ENCODE peak calls at places on chromosomes 6 and 20, in five cellular contexts. W is OCI-LY7, A is psoas muscle, V is A549, I is brain microvascular endothelial cell. U is an unnamed sample.

GRCh38 chr20:63009988-63010769 is 3.4 kb upstream of the BHLHE23 start:
- DNase-seq in A (no peak), I (no peak), V (no peak), W (no peak), U (no peak)

GRCh38 chr6:16322666-16323312 is 84.4 kb downstream of the GMPR start:
- DNase-seq in V (no peak), W (peak; percentile 55), A (peak; percentile 79), I (peak; percentile 90), U (peak; percentile 87)

GRCh38 chr6:79622353-79622752 is 8.8 kb upstream of the SH3BGRL2 start:
- DNase-seq in V (no peak), A (no peak), W (no peak), I (no peak), U (no peak)

GRCh38 chr6:16737389-16737788 is 23.9 kb downstream of the ATXN1 start:
- DNase-seq in V (no peak), W (no peak), I (no peak), A (no peak), U (no peak)

GRCh38 chr6:122028933-122029332 is 370.5 kb upstream of the HSF2 start:
- DNase-seq in W (no peak), V (no peak), I (no peak), A (no peak), U (no peak)

GRCh38 chr6:119717942-119718341 is 368.4 kb upstream of the MAN1A1 start:
- DNase-seq in V (no peak), W (no peak), A (no peak), I (no peak), U (no peak)

GRCh38 chr6:56739836-56740815 is 97.4 kb upstream of the DST start:
- DNase-seq in W (no peak), A (no peak), V (no peak), I (no peak), U (no peak)

GRCh38 chr20:53897884-53898557 is 172.4 kb downstream of the BCAS1 start:
- DNase-seq in A (no peak), W (no peak), V (no peak), I (no peak), U (no peak)

GRCh38 chr20:52683761-52684160 is 288.4 kb upstream of the TSHZ2 start:
- DNase-seq in A (no peak), W (no peak), V (no peak), I (no peak), U (no peak)

GRCh38 chr20:40970218-40970617 is 58.4 kb upstream of the TOP1 start:
- DNase-seq in I (no peak), A (no peak), W (no peak), V (no peak), U (no peak)
- H3K27ac ChIP-seq in I (no peak overlapping the region), A (no peak overlapping the region), W (no peak overlapping the region), V (no peak overlapping the region), U (no peak overlapping the region)

GRCh38 chr6:88899569-88900316 is 63.7 kb downstream of the RNGTT start:
- DNase-seq in A (no peak), W (peak; percentile 8), I (no peak), V (no peak), U (no peak)
- TF ChIP-seq CTCF in A (no peak), W (peak; percentile 71), I (peak; percentile 37), V (no peak), U (peak; percentile 27)

DNA sequence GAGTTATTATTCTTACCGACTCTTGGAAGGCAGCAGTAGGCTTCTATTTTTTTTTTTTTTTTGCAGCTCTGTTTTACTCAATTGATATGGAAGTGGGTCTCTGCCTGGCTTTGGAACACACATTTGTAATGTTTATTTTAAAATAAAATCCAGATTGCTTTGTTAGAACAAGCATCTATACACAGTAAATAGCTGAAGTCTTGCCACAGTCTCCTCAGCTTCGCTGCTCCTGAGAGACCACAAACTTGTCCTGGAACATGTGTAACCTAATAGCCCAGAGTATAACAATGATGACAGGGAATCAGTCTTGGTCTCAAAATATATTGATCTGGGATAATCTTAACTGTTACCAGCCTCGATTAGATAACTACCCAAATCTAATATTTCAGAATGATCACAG is 299.8 kb upstream of the NOX3 start:
- DNase-seq in A (no peak), V (no peak), W (no peak), I (no peak), U (no peak)
- H3K27ac ChIP-seq in A (no peak overlapping the region), V (no peak overlapping the region), W (no peak overlapping the region), I (no peak overlapping the region), U (no peak overlapping the region)

GRCh38 chr6:30446259-30446658 is 43.0 kb upstream of the HLA-E start:
- DNase-seq in W (no peak), V (no peak), A (no peak), I (no peak), U (no peak)

GRCh38 chr6:30450548-30450907 is 38.8 kb upstream of the HLA-E start:
- DNase-seq in V (no peak), I (no peak), A (no peak), W (no peak), U (no peak)

GRCh38 chr6:30443657-30444450 is 45.5 kb upstream of the HLA-E start:
- DNase-seq in W (no peak), A (no peak), V (no peak), I (no peak), U (no peak)

GRCh38 chr6:30444451-30444742 is 44.9 kb upstream of the HLA-E start:
- DNase-seq in I (no peak), V (no peak), A (no peak), W (no peak), U (no peak)

DNA sequence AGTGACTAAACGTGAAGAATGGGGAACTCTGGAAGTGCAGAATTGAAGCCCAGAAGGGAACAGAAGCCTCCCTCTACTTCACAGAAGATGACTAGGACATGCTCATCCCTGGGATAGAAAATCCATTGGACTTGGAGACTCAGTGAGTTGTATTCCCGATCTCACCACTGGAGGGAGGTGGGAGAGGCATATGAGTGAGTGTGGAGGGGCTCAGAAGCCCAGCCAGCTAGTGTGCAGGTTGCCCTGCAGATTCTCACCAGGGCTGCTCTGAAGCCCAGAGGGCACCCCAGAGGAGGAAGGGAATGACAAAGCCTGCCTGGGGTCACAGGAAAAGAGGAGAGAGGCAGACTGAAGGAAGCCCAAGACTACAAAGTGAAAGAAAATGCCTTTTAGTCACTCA is 42.1 kb upstream of the HLA-E start:
- DNase-seq in A (no peak), W (no peak), V (peak; percentile 24), I (peak; percentile 7), U (no peak)
- TF ChIP-seq CTCF in A (no peak), W (no peak), V (no peak), I (peak; percentile 63), U (peak; percentile 45)

GRCh38 chr6:2851727-2852513 is 10.3 kb upstream of the SERPINB1 start:
- DNase-seq in V (no peak), A (no peak), W (no peak), I (no peak), U (no peak)
- H3K27ac ChIP-seq in V (peak overlapping the region; percentile 94), A (no peak overlapping the region), W (peak overlapping the region; percentile 96), I (no peak overlapping the region), U (no peak overlapping the region)

DNA sequence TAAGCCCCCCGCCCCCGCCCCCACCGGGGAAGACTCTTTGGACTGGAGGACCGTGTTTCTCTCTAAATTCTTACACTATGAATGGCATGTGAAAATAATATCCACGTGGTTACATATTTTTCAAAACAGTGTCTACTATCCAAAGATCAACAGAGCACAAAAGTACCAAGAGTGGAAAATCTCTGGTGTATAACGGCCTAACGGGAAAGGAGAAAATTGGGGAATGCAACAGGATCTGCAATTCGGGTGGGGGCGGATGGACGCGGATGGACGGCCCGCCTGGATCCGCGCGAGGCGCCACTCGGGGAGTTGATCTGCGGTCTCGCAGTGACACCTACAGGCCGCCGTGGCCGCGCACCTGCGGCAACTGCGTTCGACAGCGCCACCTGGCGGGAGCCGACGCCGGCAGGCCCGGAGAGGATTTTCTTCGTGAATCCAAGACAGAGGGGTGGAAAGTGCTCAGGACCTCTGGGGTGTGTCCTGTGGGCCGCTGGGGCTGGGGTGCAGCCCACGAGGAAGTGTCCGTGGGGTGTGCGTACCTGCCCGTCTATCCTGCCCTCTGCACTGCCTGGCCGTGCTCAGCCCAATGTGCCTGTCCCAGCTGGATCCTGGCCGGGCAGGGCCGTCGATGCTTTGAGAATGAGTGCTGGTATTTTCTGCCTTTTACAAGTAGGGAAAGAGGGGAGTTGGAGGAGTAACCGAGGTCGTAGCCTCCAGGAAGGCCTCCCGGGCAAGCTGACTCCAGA is 18.6 kb downstream of the ANKRD60 start:
- DNase-seq in W (peak; percentile 77), A (peak; percentile 91), I (peak; percentile 47), V (peak; percentile 78), U (peak; percentile 48)
- TF ChIP-seq CTCF in W (peak; percentile 100), A (peak; percentile 100), I (peak; percentile 99), V (peak; percentile 100), U (peak; percentile 100)

DNA sequence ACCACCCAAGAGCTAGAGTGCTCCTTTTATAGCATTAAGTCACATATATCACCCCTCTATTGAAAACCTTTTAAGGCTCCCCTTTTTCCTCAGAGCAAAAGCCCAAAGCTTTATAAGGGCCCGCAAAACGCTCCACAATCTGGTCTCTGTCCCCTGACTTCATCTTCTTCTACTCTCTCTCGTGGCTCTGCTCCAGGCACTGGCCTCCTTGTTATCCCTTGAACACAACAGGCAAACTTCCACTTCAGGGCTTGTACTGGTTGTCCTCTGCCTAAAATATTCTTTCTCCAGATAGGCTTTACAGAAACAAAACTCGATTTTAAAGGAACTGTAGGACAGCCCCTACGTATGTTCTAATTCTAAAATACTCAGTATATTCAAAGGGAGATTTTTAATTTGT is 44.0 kb upstream of the SPDEF start:
- DNase-seq in W (no peak), V (no peak), A (no peak), I (no peak), U (no peak)
- H3K27ac ChIP-seq in W (no peak overlapping the region), V (no peak overlapping the region), A (no peak overlapping the region), I (no peak overlapping the region), U (no peak overlapping the region)

DNA sequence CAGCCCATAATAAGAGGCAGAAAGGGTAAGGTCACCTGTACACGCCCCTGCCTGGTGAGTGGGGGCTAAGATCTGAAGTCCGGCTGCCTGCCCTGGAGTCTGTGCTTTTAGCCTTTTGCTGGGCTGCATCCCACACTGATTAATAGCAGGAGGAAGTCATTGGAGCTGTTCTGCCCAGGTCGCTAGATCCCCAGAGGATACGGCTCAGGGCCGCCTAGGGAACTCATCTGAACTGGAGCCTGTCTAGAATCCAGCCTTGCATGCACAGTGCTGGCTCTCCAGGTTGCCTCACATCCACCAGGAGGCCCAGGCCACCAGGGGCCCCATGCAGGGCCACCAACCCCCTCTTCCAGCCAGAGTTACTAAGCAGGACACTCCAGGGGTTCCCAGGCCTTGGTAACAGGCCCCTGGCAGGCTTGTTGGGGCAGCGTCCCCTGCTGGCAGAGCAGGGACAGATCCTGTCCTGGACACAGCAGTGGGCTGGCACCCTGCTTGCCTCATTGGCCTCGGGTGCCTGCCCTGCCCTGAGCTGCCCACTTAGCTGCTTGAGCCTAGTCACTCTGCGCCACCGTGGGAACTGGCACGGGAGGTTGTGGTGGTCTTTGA is 35.3 kb downstream of the EFCAB8 start:
- DNase-seq in W (peak; percentile 34), V (peak; percentile 57), I (peak; percentile 13), A (no peak), U (no peak)
- TF ChIP-seq CTCF in W (peak; percentile 68), V (peak; percentile 37), I (peak; percentile 71), A (no peak), U (peak; percentile 54)

U was measured in AG04450.